ENCODE peak calls at places on chromosomes 1 and 21, in nine cellular contexts. R, O, P, H, F, I, S, U and L are unnamed samples.

GRCh38 chr1:169745015-169745861 is 11.4 kb upstream of the SELE start:
- DNase-seq in U (no peak), O (no peak), R (no peak), P (no peak), I (no peak), H (no peak), F (no peak), S (no peak), L (no peak)

GRCh38 chr21:42674351-42674940 is 21.0 kb downstream of the PDE9A start:
- DNase-seq in R (no peak), S (peak; percentile 76), P (peak; percentile 71), F (peak; percentile 76), O (no peak), U (peak; percentile 86), I (no peak), H (peak; percentile 86), L (no peak)

GRCh38 chr21:44996501-44996921 is 56.7 kb downstream of the SLX9 start:
- DNase-seq in P (no peak), F (no peak), H (peak; percentile 48), R (no peak), I (no peak), O (no peak), S (no peak), U (no peak), L (no peak)

GRCh38 chr1:246607466-246607865 is 41.2 kb downstream of the CNST start:
- DNase-seq in R (no peak), F (no peak), S (no peak), O (no peak), I (no peak), U (no peak), P (no peak), H (no peak), L (no peak)

GRCh38 chr1:219791766-219792165 is 136.6 kb downstream of the SLC30A10 start:
- DNase-seq in O (no peak), I (no peak), P (no peak), R (no peak), U (no peak), S (no peak), H (no peak), F (no peak), L (no peak)

GRCh38 chr1:67726224-67726623 is 41.2 kb downstream of the GADD45A start:
- DNase-seq in H (no peak), U (peak; percentile 32), P (no peak), F (no peak), S (no peak), R (no peak), I (no peak), O (no peak), L (no peak)

GRCh38 chr1:98920441-98921110 is 84.1 kb downstream of the PLPPR5 start:
- DNase-seq in H (no peak), F (no peak), S (no peak), P (no peak), U (no peak), O (no peak), R (no peak), I (peak; percentile 37), L (no peak)

GRCh38 chr1:185017338-185017737 is 28.0 kb upstream of the RNF2 start:
- DNase-seq in F (no peak), R (no peak), I (peak; percentile 80), S (peak; percentile 67), H (no peak), O (peak; percentile 92), U (no peak), P (no peak), L (no peak)

GRCh38 chr1:97192872-97193572 is 471.4 kb downstream of the PTBP2 start:
- DNase-seq in I (peak; percentile 71), S (peak; percentile 79), F (no peak), U (no peak), H (no peak), O (peak; percentile 82), P (no peak), R (no peak), L (no peak)

GRCh38 chr1:40252601-40253000 is 4.9 kb downstream of the TMCO2 start:
- DNase-seq in H (no peak), S (no peak), F (no peak), P (no peak), U (no peak), O (no peak), R (no peak), I (no peak), L (no peak)

GRCh38 chr1:115641762-115642167 is at the start of gene VANGL1:
- DNase-seq in H (peak; percentile 88), I (no peak), F (peak; percentile 66), U (peak; percentile 85), S (peak; percentile 88), O (no peak), P (peak; percentile 75), R (no peak), L (peak; percentile 81)

GRCh38 chr1:96722161-96722908 is 751 bp downstream of the PTBP2 start:
- DNase-seq in U (peak; percentile 61), I (peak; percentile 11), S (peak; percentile 68), O (no peak), H (peak; percentile 90), R (peak; percentile 84), P (peak; percentile 72), F (peak; percentile 50), L (no peak)

GRCh38 chr1:212055333-212055732 is 19.8 kb downstream of the DTL start:
- DNase-seq in I (no peak), R (no peak), F (no peak), U (no peak), S (no peak), H (peak; percentile 32), O (no peak), P (no peak), L (no peak)

GRCh38 chr1:182615468-182616129 is 11.4 kb upstream of the RGS16 start:
- DNase-seq in S (no peak), H (peak; percentile 84), I (no peak), P (peak; percentile 82), O (no peak), U (peak; percentile 92), F (peak; percentile 31), R (no peak), L (no peak)

GRCh38 chr21:27397578-27397977 is 430.7 kb upstream of the ADAMTS5 start:
- DNase-seq in I (no peak), H (no peak), O (no peak), U (no peak), P (no peak), R (no peak), S (no peak), F (no peak), L (no peak)

GRCh38 chr1:22579541-22580155 is 16.4 kb downstream of the EPHA8 start:
- DNase-seq in O (no peak), F (no peak), H (no peak), I (no peak), S (no peak), R (no peak), U (no peak), P (no peak), L (no peak)

GRCh38 chr1:208977012-208977411 is 606.5 kb upstream of the CAMK1G start:
- DNase-seq in O (no peak), H (no peak), S (no peak), U (no peak), R (no peak), I (no peak), P (no peak), F (no peak), L (no peak)

GRCh38 chr1:226064816-226065248 is 2.3 kb downstream of the H3-3A start:
- DNase-seq in R (no peak), I (no peak), O (no peak), P (no peak), H (no peak), U (peak; percentile 75), F (no peak), S (peak; percentile 75), L (no peak)

GRCh38 chr1:226063362-226064167 is 1.0 kb downstream of the H3-3A start:
- DNase-seq in U (peak; percentile 71), P (peak; percentile 67), O (no peak), F (peak; percentile 43), H (peak; percentile 79), R (peak; percentile 80), S (peak; percentile 57), I (no peak), L (no peak)

GRCh38 chr1:226062558-226063361 is at the start of gene H3-3A:
- DNase-seq in U (peak; percentile 97), H (peak; percentile 99), I (peak; percentile 43), P (peak; percentile 100), R (peak; percentile 99), O (peak; percentile 56), F (peak; percentile 98), S (peak; percentile 99), L (peak; percentile 99)

GRCh38 chr1:226066415-226067077 is 4.0 kb downstream of the H3-3A start:
- DNase-seq in F (no peak), P (no peak), I (no peak), U (peak; percentile 50), S (no peak), H (no peak), R (no peak), O (no peak), L (no peak)

DNA sequence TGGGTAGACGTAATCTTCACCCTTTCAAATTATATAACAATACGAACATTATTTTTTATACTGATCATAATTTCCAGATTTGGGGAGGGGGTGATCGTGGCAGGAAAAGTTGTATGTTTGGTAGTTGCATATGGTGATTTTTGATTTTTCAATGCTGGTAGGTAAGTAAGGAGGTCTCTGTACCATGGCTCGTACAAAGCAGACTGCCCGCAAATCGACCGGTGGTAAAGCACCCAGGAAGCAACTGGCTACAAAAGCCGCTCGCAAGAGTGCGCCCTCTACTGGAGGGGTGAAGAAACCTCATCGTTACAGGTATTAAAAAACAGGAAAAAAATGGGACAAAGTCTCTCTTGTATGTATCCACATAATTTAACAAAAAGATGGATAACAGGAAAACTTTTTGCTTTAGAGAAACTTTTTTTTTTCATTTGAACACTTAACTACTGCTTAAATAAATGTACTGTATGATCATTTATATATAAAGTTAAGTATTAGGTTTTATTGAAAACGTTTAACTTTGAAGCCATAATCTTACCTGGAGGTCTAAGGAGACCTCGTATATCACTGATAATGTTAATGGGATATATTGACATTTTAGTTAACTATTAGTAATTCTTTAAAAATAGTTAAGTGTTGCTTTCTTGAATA is 1.8 kb downstream of the H3-3A start:
- DNase-seq in P (no peak), F (no peak), H (no peak), R (no peak), O (no peak), I (no peak), S (no peak), U (peak; percentile 49), L (no peak)
- TF ChIP-seq CTCF in P (peak; percentile 74), F (peak; percentile 80), H (peak; percentile 43), R (peak; percentile 59), O (peak; percentile 60), I (peak; percentile 74), S (peak; percentile 66), U (peak; percentile 68), L (peak; percentile 82)

GRCh38 chr1:73401666-73402065 is 796.3 kb downstream of the LRRIQ3 start:
- DNase-seq in O (no peak), U (no peak), P (no peak), S (no peak), I (no peak), R (no peak), H (no peak), F (no peak), L (no peak)
- TF ChIP-seq CTCF in O (no peak), U (peak; percentile 17), P (no peak), S (no peak), I (no peak), R (no peak), H (no peak), F (no peak), L (no peak)

GRCh38 chr1:201624741-201625646 is 86.1 kb downstream of the NAV1 start:
- DNase-seq in H (peak; percentile 7), F (no peak), S (no peak), R (no peak), P (no peak), O (no peak), U (no peak), I (peak; percentile 97), L (no peak)
- TF ChIP-seq CTCF in H (no peak), F (no peak), S (no peak), R (no peak), P (no peak), O (no peak), U (no peak), I (peak; percentile 57), L (no peak)

GRCh38 chr1:113219377-113219776 is 146.4 kb downstream of the LRIG2 start:
- DNase-seq in R (no peak), F (peak; percentile 59), I (no peak), S (no peak), O (no peak), P (no peak), H (no peak), U (peak; percentile 21), L (no peak)
- TF ChIP-seq CTCF in R (no peak), F (peak; percentile 18), I (peak; percentile 35), S (no peak), O (peak; percentile 22), P (peak; percentile 7), H (no peak), U (peak; percentile 42), L (no peak)